ENCODE peak calls at places on chromosomes 1 and 21, in seven cellular contexts. One of them, this sample, is unnamed.

GRCh38 chr1:207958376-207959139 is 47.6 kb upstream of the CD34 start:
- DNase-seq in iris pigment epithelial cell: no peak
- DNase-seq in lung microvascular endothelial cell: no peak
- DNase-seq in HEK293T: no peak
- DNase-seq in EL: no peak
- DNase-seq in aorta: no peak
- DNase-seq in activated CD8-positive, alpha-beta memory T cell treated with anti-CD3 and anti-CD28 coated beads, Interleukin-2, amount 50 U/mL, for 48 hours: no peak
- DNase-seq in this sample: no peak

GRCh38 chr1:234062166-234062565 is 157.7 kb downstream of the SLC35F3 start:
- DNase-seq in iris pigment epithelial cell: no peak
- DNase-seq in lung microvascular endothelial cell: no peak
- DNase-seq in HEK293T: no peak
- DNase-seq in EL: no peak
- DNase-seq in aorta: no peak
- DNase-seq in activated CD8-positive, alpha-beta memory T cell treated with anti-CD3 and anti-CD28 coated beads, Interleukin-2, amount 50 U/mL, for 48 hours: no peak
- DNase-seq in this sample: no peak

GRCh38 chr1:12622506-12622905 is 4.5 kb upstream of the DHRS3 start:
- DNase-seq in iris pigment epithelial cell: no peak
- DNase-seq in lung microvascular endothelial cell: peak
- DNase-seq in HEK293T: no peak
- DNase-seq in EL: no peak
- DNase-seq in aorta: peak
- DNase-seq in activated CD8-positive, alpha-beta memory T cell treated with anti-CD3 and anti-CD28 coated beads, Interleukin-2, amount 50 U/mL, for 48 hours: no peak
- DNase-seq in this sample: no peak

GRCh38 chr1:107992341-107992740 is 27.4 kb upstream of the VAV3 start:
- DNase-seq in iris pigment epithelial cell: no peak
- DNase-seq in lung microvascular endothelial cell: no peak
- DNase-seq in HEK293T: no peak
- DNase-seq in EL: no peak
- DNase-seq in aorta: no peak
- DNase-seq in activated CD8-positive, alpha-beta memory T cell treated with anti-CD3 and anti-CD28 coated beads, Interleukin-2, amount 50 U/mL, for 48 hours: no peak
- DNase-seq in this sample: no peak

GRCh38 chr1:20704390-20705301 is 13.2 kb downstream of the KIF17 start:
- DNase-seq in iris pigment epithelial cell: no peak
- DNase-seq in lung microvascular endothelial cell: no peak
- DNase-seq in HEK293T: no peak
- DNase-seq in EL: no peak
- DNase-seq in aorta: no peak
- DNase-seq in activated CD8-positive, alpha-beta memory T cell treated with anti-CD3 and anti-CD28 coated beads, Interleukin-2, amount 50 U/mL, for 48 hours: no peak
- DNase-seq in this sample: no peak

GRCh38 chr1:9687876-9688582 is 36.5 kb downstream of the PIK3CD start:
- DNase-seq in iris pigment epithelial cell: peak
- DNase-seq in lung microvascular endothelial cell: peak
- DNase-seq in HEK293T: peak
- DNase-seq in EL: peak
- DNase-seq in aorta: peak
- DNase-seq in activated CD8-positive, alpha-beta memory T cell treated with anti-CD3 and anti-CD28 coated beads, Interleukin-2, amount 50 U/mL, for 48 hours: peak
- DNase-seq in this sample: no peak

GRCh38 chr1:230144010-230144614 is 77.1 kb downstream of the GALNT2 start:
- DNase-seq in iris pigment epithelial cell: no peak
- DNase-seq in lung microvascular endothelial cell: no peak
- DNase-seq in HEK293T: no peak
- DNase-seq in EL: no peak
- DNase-seq in aorta: no peak
- DNase-seq in activated CD8-positive, alpha-beta memory T cell treated with anti-CD3 and anti-CD28 coated beads, Interleukin-2, amount 50 U/mL, for 48 hours: no peak
- DNase-seq in this sample: no peak

GRCh38 chr1:25473653-25474225 is 43.0 kb downstream of the MACO1 start:
- DNase-seq in iris pigment epithelial cell: no peak
- DNase-seq in lung microvascular endothelial cell: no peak
- DNase-seq in HEK293T: no peak
- DNase-seq in EL: no peak
- DNase-seq in aorta: no peak
- DNase-seq in activated CD8-positive, alpha-beta memory T cell treated with anti-CD3 and anti-CD28 coated beads, Interleukin-2, amount 50 U/mL, for 48 hours: no peak
- DNase-seq in this sample: no peak

GRCh38 chr21:44947930-44948331 is 8.1 kb downstream of the SLX9 start:
- DNase-seq in iris pigment epithelial cell: no peak
- DNase-seq in lung microvascular endothelial cell: no peak
- DNase-seq in HEK293T: no peak
- DNase-seq in EL: no peak
- DNase-seq in aorta: peak
- DNase-seq in activated CD8-positive, alpha-beta memory T cell treated with anti-CD3 and anti-CD28 coated beads, Interleukin-2, amount 50 U/mL, for 48 hours: no peak
- DNase-seq in this sample: no peak

GRCh38 chr1:245605480-245606156 is 450.8 kb downstream of the KIF26B start:
- DNase-seq in iris pigment epithelial cell: peak
- DNase-seq in lung microvascular endothelial cell: no peak
- DNase-seq in HEK293T: no peak
- DNase-seq in EL: peak
- DNase-seq in aorta: no peak
- DNase-seq in activated CD8-positive, alpha-beta memory T cell treated with anti-CD3 and anti-CD28 coated beads, Interleukin-2, amount 50 U/mL, for 48 hours: no peak
- DNase-seq in this sample: no peak

GRCh38 chr1:207393610-207394009 is 60.5 kb upstream of the CR2 start:
- DNase-seq in iris pigment epithelial cell: peak
- DNase-seq in lung microvascular endothelial cell: no peak
- DNase-seq in HEK293T: no peak
- DNase-seq in EL: peak
- DNase-seq in aorta: no peak
- DNase-seq in activated CD8-positive, alpha-beta memory T cell treated with anti-CD3 and anti-CD28 coated beads, Interleukin-2, amount 50 U/mL, for 48 hours: no peak
- DNase-seq in this sample: peak

GRCh38 chr1:198265073-198265661 is 108.4 kb downstream of the NEK7 start:
- DNase-seq in iris pigment epithelial cell: peak
- DNase-seq in lung microvascular endothelial cell: no peak
- DNase-seq in HEK293T: no peak
- DNase-seq in EL: peak
- DNase-seq in aorta: no peak
- DNase-seq in activated CD8-positive, alpha-beta memory T cell treated with anti-CD3 and anti-CD28 coated beads, Interleukin-2, amount 50 U/mL, for 48 hours: no peak
- DNase-seq in this sample: no peak

GRCh38 chr1:19622204-19622603 is 21.9 kb upstream of the NBL1 start:
- DNase-seq in iris pigment epithelial cell: no peak
- DNase-seq in lung microvascular endothelial cell: no peak
- DNase-seq in HEK293T: no peak
- DNase-seq in EL: peak
- DNase-seq in aorta: no peak
- DNase-seq in activated CD8-positive, alpha-beta memory T cell treated with anti-CD3 and anti-CD28 coated beads, Interleukin-2, amount 50 U/mL, for 48 hours: no peak
- DNase-seq in this sample: no peak

GRCh38 chr1:67676946-67677345 is 8.1 kb upstream of the GADD45A start:
- DNase-seq in iris pigment epithelial cell: no peak
- DNase-seq in lung microvascular endothelial cell: no peak
- DNase-seq in HEK293T: no peak
- DNase-seq in EL: no peak
- DNase-seq in aorta: no peak
- DNase-seq in activated CD8-positive, alpha-beta memory T cell treated with anti-CD3 and anti-CD28 coated beads, Interleukin-2, amount 50 U/mL, for 48 hours: no peak
- DNase-seq in this sample: no peak

GRCh38 chr1:18021242-18021641 is 86.4 kb upstream of the IGSF21 start:
- DNase-seq in iris pigment epithelial cell: no peak
- DNase-seq in lung microvascular endothelial cell: no peak
- DNase-seq in HEK293T: no peak
- DNase-seq in EL: no peak
- DNase-seq in aorta: no peak
- DNase-seq in activated CD8-positive, alpha-beta memory T cell treated with anti-CD3 and anti-CD28 coated beads, Interleukin-2, amount 50 U/mL, for 48 hours: no peak
- DNase-seq in this sample: no peak

GRCh38 chr1:92583821-92584760 is 97.4 kb upstream of the GFI1 start:
- DNase-seq in iris pigment epithelial cell: peak
- DNase-seq in lung microvascular endothelial cell: no peak
- DNase-seq in HEK293T: no peak
- DNase-seq in EL: peak
- DNase-seq in aorta: no peak
- DNase-seq in activated CD8-positive, alpha-beta memory T cell treated with anti-CD3 and anti-CD28 coated beads, Interleukin-2, amount 50 U/mL, for 48 hours: no peak
- DNase-seq in this sample: no peak

GRCh38 chr1:183106166-183106565 is 79.9 kb upstream of the LAMC2 start:
- DNase-seq in iris pigment epithelial cell: no peak
- DNase-seq in lung microvascular endothelial cell: no peak
- DNase-seq in HEK293T: no peak
- DNase-seq in EL: peak
- DNase-seq in aorta: no peak
- DNase-seq in activated CD8-positive, alpha-beta memory T cell treated with anti-CD3 and anti-CD28 coated beads, Interleukin-2, amount 50 U/mL, for 48 hours: no peak
- DNase-seq in this sample: no peak

GRCh38 chr1:107141491-107142369 is 891 bp downstream of the NTNG1 start:
- DNase-seq in iris pigment epithelial cell: peak
- DNase-seq in lung microvascular endothelial cell: peak
- DNase-seq in HEK293T: peak
- DNase-seq in EL: peak
- DNase-seq in aorta: peak
- DNase-seq in activated CD8-positive, alpha-beta memory T cell treated with anti-CD3 and anti-CD28 coated beads, Interleukin-2, amount 50 U/mL, for 48 hours: peak
- DNase-seq in this sample: peak

GRCh38 chr1:209428241-209428921 is 155.1 kb upstream of the CAMK1G start:
- DNase-seq in iris pigment epithelial cell: no peak
- DNase-seq in lung microvascular endothelial cell: no peak
- DNase-seq in HEK293T: no peak
- DNase-seq in EL: no peak
- DNase-seq in aorta: no peak
- DNase-seq in activated CD8-positive, alpha-beta memory T cell treated with anti-CD3 and anti-CD28 coated beads, Interleukin-2, amount 50 U/mL, for 48 hours: no peak
- DNase-seq in this sample: no peak

GRCh38 chr21:46120301-46121285 is 22.7 kb downstream of the COL6A2 start:
- DNase-seq in iris pigment epithelial cell: no peak
- DNase-seq in lung microvascular endothelial cell: no peak
- DNase-seq in HEK293T: no peak
- DNase-seq in EL: no peak
- DNase-seq in aorta: peak
- DNase-seq in activated CD8-positive, alpha-beta memory T cell treated with anti-CD3 and anti-CD28 coated beads, Interleukin-2, amount 50 U/mL, for 48 hours: peak
- DNase-seq in this sample: no peak

GRCh38 chr1:98002288-98002687 is 81.5 kb upstream of the DPYD start:
- DNase-seq in iris pigment epithelial cell: no peak
- DNase-seq in lung microvascular endothelial cell: no peak
- DNase-seq in HEK293T: no peak
- DNase-seq in EL: no peak
- DNase-seq in aorta: no peak
- DNase-seq in activated CD8-positive, alpha-beta memory T cell treated with anti-CD3 and anti-CD28 coated beads, Interleukin-2, amount 50 U/mL, for 48 hours: no peak
- DNase-seq in this sample: no peak

GRCh38 chr1:182263706-182264105 is 127.9 kb downstream of the GLUL start:
- DNase-seq in iris pigment epithelial cell: no peak
- DNase-seq in lung microvascular endothelial cell: no peak
- DNase-seq in HEK293T: no peak
- DNase-seq in EL: no peak
- DNase-seq in aorta: no peak
- DNase-seq in activated CD8-positive, alpha-beta memory T cell treated with anti-CD3 and anti-CD28 coated beads, Interleukin-2, amount 50 U/mL, for 48 hours: no peak
- DNase-seq in this sample: no peak

GRCh38 chr21:41557884-41558283 is 49.9 kb upstream of the TMPRSS2 start:
- DNase-seq in iris pigment epithelial cell: no peak
- DNase-seq in lung microvascular endothelial cell: no peak
- DNase-seq in HEK293T: no peak
- DNase-seq in EL: no peak
- DNase-seq in aorta: no peak
- DNase-seq in activated CD8-positive, alpha-beta memory T cell treated with anti-CD3 and anti-CD28 coated beads, Interleukin-2, amount 50 U/mL, for 48 hours: no peak
- DNase-seq in this sample: no peak

GRCh38 chr1:219322766-219323165 is 149.1 kb downstream of the LYPLAL1 start:
- DNase-seq in iris pigment epithelial cell: peak
- DNase-seq in lung microvascular endothelial cell: no peak
- DNase-seq in HEK293T: no peak
- DNase-seq in EL: no peak
- DNase-seq in aorta: no peak
- DNase-seq in activated CD8-positive, alpha-beta memory T cell treated with anti-CD3 and anti-CD28 coated beads, Interleukin-2, amount 50 U/mL, for 48 hours: no peak
- DNase-seq in this sample: no peak

GRCh38 chr1:172040466-172040865 is 199.2 kb downstream of the DNM3 start:
- DNase-seq in iris pigment epithelial cell: peak
- DNase-seq in lung microvascular endothelial cell: peak
- DNase-seq in HEK293T: no peak
- DNase-seq in EL: peak
- DNase-seq in aorta: no peak
- DNase-seq in activated CD8-positive, alpha-beta memory T cell treated with anti-CD3 and anti-CD28 coated beads, Interleukin-2, amount 50 U/mL, for 48 hours: no peak
- DNase-seq in this sample: no peak

GRCh38 chr1:61050541-61051454 is 31.6 kb upstream of the NFIA start:
- DNase-seq in iris pigment epithelial cell: no peak
- DNase-seq in lung microvascular endothelial cell: peak
- DNase-seq in HEK293T: peak
- DNase-seq in EL: peak
- DNase-seq in aorta: peak
- DNase-seq in activated CD8-positive, alpha-beta memory T cell treated with anti-CD3 and anti-CD28 coated beads, Interleukin-2, amount 50 U/mL, for 48 hours: peak
- DNase-seq in this sample: no peak

This sample was measured in HCT116.